ENCODE peak calls at places on chromosomes 6 and 20, in ten cellular contexts. One of them, this sample, is unnamed.

GRCh38 chr6:124722479-124722878 is 239.8 kb upstream of the RNF217 start:
- DNase-seq in HCT116: no peak
- DNase-seq in HL-60: no peak
- DNase-seq in suprapubic skin: no peak
- DNase-seq in SK-N-SH: no peak
- DNase-seq in Panc1: no peak
- DNase-seq in prostate gland: no peak
- DNase-seq in stomach: no peak
- DNase-seq in K562: peak; percentile 7
- DNase-seq in breast epithelium: no peak
- DNase-seq in this sample: no peak

GRCh38 chr6:71203211-71203610 is 85.4 kb upstream of the OGFRL1 start:
- DNase-seq in HCT116: no peak
- DNase-seq in HL-60: no peak
- DNase-seq in suprapubic skin: no peak
- DNase-seq in SK-N-SH: no peak
- DNase-seq in Panc1: no peak
- DNase-seq in prostate gland: no peak
- DNase-seq in stomach: no peak
- DNase-seq in K562: no peak
- DNase-seq in breast epithelium: no peak
- DNase-seq in this sample: no peak

GRCh38 chr6:89928604-89929003 is 34.3 kb downstream of the GJA10 start:
- DNase-seq in HCT116: no peak
- DNase-seq in HL-60: no peak
- DNase-seq in suprapubic skin: no peak
- DNase-seq in SK-N-SH: no peak
- DNase-seq in Panc1: no peak
- DNase-seq in prostate gland: no peak
- DNase-seq in stomach: no peak
- DNase-seq in K562: no peak
- DNase-seq in breast epithelium: no peak
- DNase-seq in this sample: no peak

GRCh38 chr20:8812818-8813217 is 256.1 kb upstream of the PLCB4 start:
- DNase-seq in HCT116: no peak
- DNase-seq in HL-60: no peak
- DNase-seq in suprapubic skin: no peak
- DNase-seq in SK-N-SH: no peak
- DNase-seq in Panc1: no peak
- DNase-seq in prostate gland: no peak
- DNase-seq in stomach: no peak
- DNase-seq in K562: no peak
- DNase-seq in breast epithelium: no peak
- DNase-seq in this sample: no peak

GRCh38 chr6:26411751-26412150 is 9.7 kb downstream of the BTN3A1 start:
- DNase-seq in HCT116: no peak
- DNase-seq in HL-60: no peak
- DNase-seq in suprapubic skin: no peak
- DNase-seq in SK-N-SH: no peak
- DNase-seq in Panc1: no peak
- DNase-seq in prostate gland: no peak
- DNase-seq in stomach: no peak
- DNase-seq in K562: no peak
- DNase-seq in breast epithelium: no peak
- DNase-seq in this sample: no peak

GRCh38 chr6:52049252-52050050 is 38.0 kb downstream of the PKHD1 start:
- DNase-seq in HCT116: peak; percentile 32
- DNase-seq in HL-60: no peak
- DNase-seq in suprapubic skin: no peak
- DNase-seq in SK-N-SH: peak; percentile 36
- DNase-seq in Panc1: peak; percentile 28
- DNase-seq in prostate gland: no peak
- DNase-seq in stomach: no peak
- DNase-seq in K562: peak; percentile 38
- DNase-seq in breast epithelium: no peak
- DNase-seq in this sample: no peak

GRCh38 chr6:123380257-123380656 is 256.5 kb downstream of the TRDN start:
- DNase-seq in HCT116: no peak
- DNase-seq in HL-60: no peak
- DNase-seq in suprapubic skin: no peak
- DNase-seq in SK-N-SH: peak; percentile 5
- DNase-seq in Panc1: peak; percentile 25
- DNase-seq in prostate gland: no peak
- DNase-seq in stomach: no peak
- DNase-seq in K562: peak; percentile 9
- DNase-seq in breast epithelium: no peak
- DNase-seq in this sample: no peak

GRCh38 chr6:157220485-157220884 is 102.8 kb downstream of the TMEM242 start:
- DNase-seq in HCT116: no peak
- DNase-seq in HL-60: no peak
- DNase-seq in suprapubic skin: no peak
- DNase-seq in SK-N-SH: no peak
- DNase-seq in Panc1: no peak
- DNase-seq in prostate gland: no peak
- DNase-seq in stomach: no peak
- DNase-seq in K562: no peak
- DNase-seq in breast epithelium: no peak
- DNase-seq in this sample: no peak

GRCh38 chr20:16299892-16300291 is 273.4 kb downstream of the KIF16B start:
- DNase-seq in HCT116: no peak
- DNase-seq in HL-60: no peak
- DNase-seq in suprapubic skin: no peak
- DNase-seq in SK-N-SH: no peak
- DNase-seq in Panc1: no peak
- DNase-seq in prostate gland: no peak
- DNase-seq in stomach: no peak
- DNase-seq in K562: no peak
- DNase-seq in breast epithelium: no peak
- DNase-seq in this sample: no peak

GRCh38 chr6:117317261-117317660 is 51.9 kb downstream of the VGLL2 start:
- DNase-seq in HCT116: peak; percentile 13
- DNase-seq in HL-60: no peak
- DNase-seq in suprapubic skin: no peak
- DNase-seq in SK-N-SH: no peak
- DNase-seq in Panc1: peak; percentile 20
- DNase-seq in prostate gland: no peak
- DNase-seq in stomach: no peak
- DNase-seq in K562: peak; percentile 17
- DNase-seq in breast epithelium: no peak
- DNase-seq in this sample: no peak

GRCh38 chr20:53676519-53676822 is 82.8 kb upstream of the ZNF217 start:
- DNase-seq in HCT116: no peak
- DNase-seq in HL-60: no peak
- DNase-seq in suprapubic skin: peak; percentile 38
- DNase-seq in SK-N-SH: no peak
- DNase-seq in Panc1: no peak
- DNase-seq in prostate gland: no peak
- DNase-seq in stomach: no peak
- DNase-seq in K562: no peak
- DNase-seq in breast epithelium: no peak
- DNase-seq in this sample: no peak

GRCh38 chr6:142258305-142258704 is 43.5 kb upstream of the ADGRG6 start:
- DNase-seq in HCT116: no peak
- DNase-seq in HL-60: no peak
- DNase-seq in suprapubic skin: no peak
- DNase-seq in SK-N-SH: no peak
- DNase-seq in Panc1: no peak
- DNase-seq in prostate gland: no peak
- DNase-seq in stomach: no peak
- DNase-seq in K562: no peak
- DNase-seq in breast epithelium: no peak
- DNase-seq in this sample: no peak

GRCh38 chr6:43308101-43308989 is at the start of gene CRIP3:
- DNase-seq in HCT116: no peak
- DNase-seq in HL-60: no peak
- DNase-seq in suprapubic skin: no peak
- DNase-seq in SK-N-SH: no peak
- DNase-seq in Panc1: peak; percentile 20
- DNase-seq in prostate gland: peak; percentile 11
- DNase-seq in stomach: peak; percentile 34
- DNase-seq in K562: peak; percentile 59
- DNase-seq in breast epithelium: peak; percentile 26
- DNase-seq in this sample: peak; percentile 89

GRCh38 chr20:52087471-52087870 is 104.1 kb downstream of the ZFP64 start:
- DNase-seq in HCT116: no peak
- DNase-seq in HL-60: no peak
- DNase-seq in suprapubic skin: no peak
- DNase-seq in SK-N-SH: no peak
- DNase-seq in Panc1: no peak
- DNase-seq in prostate gland: no peak
- DNase-seq in stomach: no peak
- DNase-seq in K562: no peak
- DNase-seq in breast epithelium: no peak
- DNase-seq in this sample: no peak

GRCh38 chr6:157036245-157036681 is 259.1 kb downstream of the ARID1B start:
- DNase-seq in HCT116: no peak
- DNase-seq in HL-60: no peak
- DNase-seq in suprapubic skin: no peak
- DNase-seq in SK-N-SH: no peak
- DNase-seq in Panc1: no peak
- DNase-seq in prostate gland: peak; percentile 81
- DNase-seq in stomach: peak; percentile 35
- DNase-seq in K562: peak; percentile 24
- DNase-seq in breast epithelium: peak; percentile 82
- DNase-seq in this sample: no peak

GRCh38 chr6:489001-489400 is 97.4 kb downstream of the IRF4 start:
- DNase-seq in HCT116: no peak
- DNase-seq in HL-60: no peak
- DNase-seq in suprapubic skin: no peak
- DNase-seq in SK-N-SH: no peak
- DNase-seq in Panc1: no peak
- DNase-seq in prostate gland: no peak
- DNase-seq in stomach: no peak
- DNase-seq in K562: no peak
- DNase-seq in breast epithelium: no peak
- DNase-seq in this sample: no peak

GRCh38 chr6:133447924-133448323 is 206.8 kb downstream of the EYA4 start:
- DNase-seq in HCT116: no peak
- DNase-seq in HL-60: no peak
- DNase-seq in suprapubic skin: no peak
- DNase-seq in SK-N-SH: no peak
- DNase-seq in Panc1: no peak
- DNase-seq in prostate gland: no peak
- DNase-seq in stomach: no peak
- DNase-seq in K562: no peak
- DNase-seq in breast epithelium: no peak
- DNase-seq in this sample: no peak

GRCh38 chr20:62819494-62820174 is 2.8 kb downstream of the COL9A3 start:
- DNase-seq in HCT116: no peak
- DNase-seq in HL-60: no peak
- DNase-seq in suprapubic skin: no peak
- DNase-seq in SK-N-SH: no peak
- DNase-seq in Panc1: no peak
- DNase-seq in prostate gland: no peak
- DNase-seq in stomach: no peak
- DNase-seq in K562: no peak
- DNase-seq in breast epithelium: no peak
- DNase-seq in this sample: no peak

GRCh38 chr6:158086054-158086705 is 81.9 kb downstream of the SERAC1 start:
- DNase-seq in HCT116: no peak
- DNase-seq in HL-60: peak; percentile 89
- DNase-seq in suprapubic skin: no peak
- DNase-seq in SK-N-SH: no peak
- DNase-seq in Panc1: no peak
- DNase-seq in prostate gland: no peak
- DNase-seq in stomach: no peak
- DNase-seq in K562: no peak
- DNase-seq in breast epithelium: no peak
- DNase-seq in this sample: no peak

GRCh38 chr6:108618623-108619152 is 58.0 kb downstream of the FOXO3 start:
- DNase-seq in HCT116: no peak
- DNase-seq in HL-60: no peak
- DNase-seq in suprapubic skin: no peak
- DNase-seq in SK-N-SH: no peak
- DNase-seq in Panc1: no peak
- DNase-seq in prostate gland: no peak
- DNase-seq in stomach: no peak
- DNase-seq in K562: no peak
- DNase-seq in breast epithelium: no peak
- DNase-seq in this sample: no peak

GRCh38 chr6:96837138-96837971 is at the start of gene GPR63:
- DNase-seq in HCT116: peak; percentile 69
- DNase-seq in HL-60: peak; percentile 38
- DNase-seq in suprapubic skin: peak; percentile 80
- DNase-seq in SK-N-SH: peak; percentile 90
- DNase-seq in Panc1: no peak
- DNase-seq in prostate gland: peak; percentile 52
- DNase-seq in stomach: peak; percentile 68
- DNase-seq in K562: peak; percentile 93
- DNase-seq in breast epithelium: peak; percentile 26
- DNase-seq in this sample: peak; percentile 88

GRCh38 chr20:36303020-36303595 is 3.0 kb upstream of the DLGAP4 start:
- DNase-seq in HCT116: no peak
- DNase-seq in HL-60: no peak
- DNase-seq in suprapubic skin: no peak
- DNase-seq in SK-N-SH: no peak
- DNase-seq in Panc1: no peak
- DNase-seq in prostate gland: no peak
- DNase-seq in stomach: no peak
- DNase-seq in K562: no peak
- DNase-seq in breast epithelium: no peak
- DNase-seq in this sample: no peak
- H3K27me3 ChIP-seq in HCT116: peaks cover 40% of the 10 kb centered on the region
- H3K27me3 ChIP-seq in HL-60: peaks cover 46% of the 10 kb centered on the region
- H3K27me3 ChIP-seq in suprapubic skin: peaks cover 93% of the 10 kb centered on the region
- H3K27me3 ChIP-seq in SK-N-SH: peaks cover 43% of the 10 kb centered on the region
- H3K27me3 ChIP-seq in Panc1: peaks cover 23% of the 10 kb centered on the region
- H3K27me3 ChIP-seq in prostate gland: peaks cover 4% of the 10 kb centered on the region
- H3K27me3 ChIP-seq in stomach: peaks cover 81% of the 10 kb centered on the region
- H3K27me3 ChIP-seq in K562: peaks cover 15% of the 10 kb centered on the region
- H3K27me3 ChIP-seq in breast epithelium: peaks cover 5% of the 10 kb centered on the region
- H3K27me3 ChIP-seq in this sample: peaks cover 5% of the 10 kb centered on the region

GRCh38 chr6:29553268-29554057 is 6.1 kb downstream of the UBD start:
- DNase-seq in HCT116: no peak
- DNase-seq in HL-60: no peak
- DNase-seq in suprapubic skin: no peak
- DNase-seq in SK-N-SH: peak; percentile 53
- DNase-seq in Panc1: no peak
- DNase-seq in prostate gland: peak; percentile 11
- DNase-seq in stomach: peak; percentile 45
- DNase-seq in K562: no peak
- DNase-seq in breast epithelium: peak; percentile 35
- DNase-seq in this sample: peak; percentile 82
- TF ChIP-seq POLR2AphosphoS5 in HCT116: no peak
- TF ChIP-seq POLR2AphosphoS5 in HL-60: no peak
- TF ChIP-seq POLR2AphosphoS5 in suprapubic skin: no peak
- TF ChIP-seq POLR2AphosphoS5 in SK-N-SH: no peak
- TF ChIP-seq POLR2AphosphoS5 in Panc1: no peak
- TF ChIP-seq POLR2AphosphoS5 in prostate gland: no peak
- TF ChIP-seq POLR2AphosphoS5 in stomach: no peak
- TF ChIP-seq POLR2AphosphoS5 in K562: no peak
- TF ChIP-seq POLR2AphosphoS5 in breast epithelium: no peak
- TF ChIP-seq POLR2AphosphoS5 in this sample: no peak

GRCh38 chr6:11042025-11042749 is 1.9 kb downstream of the ELOVL2 start:
- DNase-seq in HCT116: no peak
- DNase-seq in HL-60: no peak
- DNase-seq in suprapubic skin: no peak
- DNase-seq in SK-N-SH: no peak
- DNase-seq in Panc1: no peak
- DNase-seq in prostate gland: no peak
- DNase-seq in stomach: no peak
- DNase-seq in K562: no peak
- DNase-seq in breast epithelium: no peak
- DNase-seq in this sample: no peak
- H3K27me3 ChIP-seq in HCT116: no peaks in the 10 kb centered on the region
- H3K27me3 ChIP-seq in HL-60: peaks cover 31% of the 10 kb centered on the region
- H3K27me3 ChIP-seq in suprapubic skin: peaks cover 85% of the 10 kb centered on the region
- H3K27me3 ChIP-seq in SK-N-SH: peaks cover 3% of the 10 kb centered on the region
- H3K27me3 ChIP-seq in Panc1: no peaks in the 10 kb centered on the region
- H3K27me3 ChIP-seq in prostate gland: no peaks in the 10 kb centered on the region
- H3K27me3 ChIP-seq in stomach: peaks cover 45% of the 10 kb centered on the region
- H3K27me3 ChIP-seq in K562: peaks cover 27% of the 10 kb centered on the region
- H3K27me3 ChIP-seq in breast epithelium: no peaks in the 10 kb centered on the region
- H3K27me3 ChIP-seq in this sample: peaks cover 96% of the 10 kb centered on the region

GRCh38 chr20:32195581-32195980 is 12.0 kb downstream of the PLAGL2 start:
- DNase-seq in HCT116: no peak
- DNase-seq in HL-60: no peak
- DNase-seq in suprapubic skin: no peak
- DNase-seq in SK-N-SH: no peak
- DNase-seq in Panc1: no peak
- DNase-seq in prostate gland: peak; percentile 54
- DNase-seq in stomach: peak; percentile 63
- DNase-seq in K562: no peak
- DNase-seq in breast epithelium: no peak
- DNase-seq in this sample: no peak
- TF ChIP-seq POLR2AphosphoS5 in HCT116: no peak
- TF ChIP-seq POLR2AphosphoS5 in HL-60: no peak
- TF ChIP-seq POLR2AphosphoS5 in suprapubic skin: no peak
- TF ChIP-seq POLR2AphosphoS5 in SK-N-SH: no peak
- TF ChIP-seq POLR2AphosphoS5 in Panc1: no peak
- TF ChIP-seq POLR2AphosphoS5 in prostate gland: peak; percentile 76
- TF ChIP-seq POLR2AphosphoS5 in stomach: no peak
- TF ChIP-seq POLR2AphosphoS5 in K562: no peak
- TF ChIP-seq POLR2AphosphoS5 in breast epithelium: no peak
- TF ChIP-seq POLR2AphosphoS5 in this sample: no peak

This sample was measured in spleen.